ENCODE peak calls at places on chromosomes 12 and 14, in nine cellular contexts. D, G, L, S, A, H, O, W and M are unnamed samples.

GRCh38 chr12:123150273-123150803 is 552 bp downstream of the PITPNM2 start:
- DNase-seq in D (no peak), G (no peak), L (peak; percentile 49), S (no peak), A (peak; percentile 58), H (no peak), O (peak; percentile 43), W (no peak), M (peak; percentile 22)

GRCh38 chr12:3236345-3237153 is 159.4 kb downstream of the TSPAN9 start:
- DNase-seq in D (no peak), G (peak; percentile 64), L (peak; percentile 76), S (no peak), A (no peak), H (no peak), O (peak; percentile 70), W (peak; percentile 61), M (no peak)

GRCh38 chr14:99755068-99755405 is 38.2 kb upstream of the EML1 start:
- DNase-seq in D (no peak), G (no peak), L (peak; percentile 53), S (no peak), A (no peak), H (no peak), O (no peak), W (no peak), M (no peak)

GRCh38 chr12:32419520-32419960 is 20.2 kb downstream of the FGD4 start:
- DNase-seq in D (no peak), G (peak; percentile 74), L (no peak), S (no peak), A (no peak), H (no peak), O (peak; percentile 25), W (peak; percentile 18), M (no peak)

GRCh38 chr12:11718768-11719253 is 69.3 kb downstream of the ETV6 start:
- DNase-seq in D (no peak), G (no peak), L (peak; percentile 41), S (no peak), A (no peak), H (no peak), O (no peak), W (peak; percentile 53), M (no peak)

GRCh38 chr12:83700858-83701257 is 1014.2 kb downstream of the TMTC2 start:
- DNase-seq in D (no peak), G (no peak), L (no peak), S (no peak), A (no peak), H (no peak), O (no peak), W (peak; percentile 23), M (no peak)

GRCh38 chr12:111269688-111270087 is 99.2 kb downstream of the PHETA1 start:
- DNase-seq in D (no peak), G (no peak), L (no peak), S (no peak), A (no peak), H (no peak), O (no peak), W (no peak), M (no peak)

GRCh38 chr12:57224973-57225679 is 4.4 kb upstream of the SHMT2 start:
- DNase-seq in D (no peak), G (peak; percentile 52), L (peak; percentile 47), S (peak; percentile 44), A (no peak), H (no peak), O (no peak), W (peak; percentile 32), M (peak; percentile 80)

GRCh38 chr12:126210026-126210425 is 1144.8 kb downstream of the AACS start:
- DNase-seq in D (no peak), G (peak; percentile 8), L (no peak), S (no peak), A (no peak), H (no peak), O (no peak), W (no peak), M (no peak)

GRCh38 chr12:49304161-49304560 is 9.2 kb downstream of the PRPH start:
- DNase-seq in D (no peak), G (peak; percentile 45), L (no peak), S (no peak), A (no peak), H (no peak), O (peak; percentile 79), W (peak; percentile 17), M (no peak)

GRCh38 chr12:63802012-63802608 is 22.4 kb downstream of the RXYLT1 start:
- DNase-seq in D (no peak), G (peak; percentile 48), L (no peak), S (no peak), A (no peak), H (no peak), O (no peak), W (peak; percentile 48), M (peak; percentile 29)

GRCh38 chr12:50005150-50005549 is 20.1 kb downstream of the RACGAP1 start:
- DNase-seq in D (no peak), G (no peak), L (no peak), S (no peak), A (no peak), H (no peak), O (no peak), W (no peak), M (no peak)

GRCh38 chr12:24839268-24839791 is 109.6 kb downstream of the BCAT1 start:
- DNase-seq in D (no peak), G (peak; percentile 39), L (no peak), S (no peak), A (no peak), H (no peak), O (no peak), W (no peak), M (no peak)

GRCh38 chr14:32560213-32560857 is 231.2 kb downstream of the AKAP6 start:
- DNase-seq in D (peak; percentile 66), G (peak; percentile 92), L (peak; percentile 29), S (no peak), A (peak; percentile 9), H (peak; percentile 59), O (peak; percentile 58), W (peak; percentile 87), M (no peak)

GRCh38 chr14:100675664-100676063 is 51.0 kb upstream of the DLK1 start:
- DNase-seq in D (no peak), G (no peak), L (no peak), S (no peak), A (no peak), H (no peak), O (no peak), W (no peak), M (no peak)

GRCh38 chr14:93962701-93963601 is 13.4 kb downstream of the ASB2 start:
- DNase-seq in D (no peak), G (no peak), L (no peak), S (peak; percentile 46), A (no peak), H (no peak), O (peak; percentile 41), W (peak; percentile 31), M (peak; percentile 40)

GRCh38 chr12:102917026-102917787 is at the start of gene PAH:
- DNase-seq in D (no peak), G (no peak), L (no peak), S (no peak), A (peak; percentile 15), H (peak; percentile 23), O (no peak), W (no peak), M (peak; percentile 5)

GRCh38 chr12:129701536-129702165 is 202.2 kb downstream of the TMEM132D start:
- DNase-seq in D (no peak), G (no peak), L (no peak), S (no peak), A (no peak), H (no peak), O (no peak), W (no peak), M (no peak)
- H3K27ac ChIP-seq in D (no peak overlapping the region), G (no peak overlapping the region), L (no peak overlapping the region), S (no peak overlapping the region), A (no peak overlapping the region), H (no peak overlapping the region), O (no peak overlapping the region), W (no peak overlapping the region), M (no peak overlapping the region)

GRCh38 chr12:115273446-115273845 is 589.5 kb upstream of the TBX3 start:
- DNase-seq in D (no peak), G (no peak), L (no peak), S (no peak), A (no peak), H (no peak), O (peak; percentile 14), W (no peak), M (no peak)
- H3K36me3 ChIP-seq in D (no peaks in the 10 kb centered on the region), G (no peaks in the 10 kb centered on the region), L (no peaks in the 10 kb centered on the region), S (no peaks in the 10 kb centered on the region), A (no peaks in the 10 kb centered on the region), H (no peaks in the 10 kb centered on the region), O (no peaks in the 10 kb centered on the region), W (no peaks in the 10 kb centered on the region), M (no peaks in the 10 kb centered on the region)

GRCh38 chr12:106058256-106059182 is 80.2 kb downstream of the NUAK1 start:
- DNase-seq in D (no peak), G (peak; percentile 54), L (no peak), S (no peak), A (no peak), H (no peak), O (no peak), W (peak; percentile 34), M (no peak)
- H3K27ac ChIP-seq in D (no peak overlapping the region), G (no peak overlapping the region), L (no peak overlapping the region), S (no peak overlapping the region), A (no peak overlapping the region), H (no peak overlapping the region), O (no peak overlapping the region), W (no peak overlapping the region), M (no peak overlapping the region)

GRCh38 chr12:88144037-88144436 is 1.9 kb downstream of the TMTC3 start:
- DNase-seq in D (no peak), G (no peak), L (no peak), S (no peak), A (no peak), H (no peak), O (no peak), W (no peak), M (no peak)
- H3K36me3 ChIP-seq in D (no peaks in the 10 kb centered on the region), G (no peaks in the 10 kb centered on the region), L (no peaks in the 10 kb centered on the region), S (no peaks in the 10 kb centered on the region), A (no peaks in the 10 kb centered on the region), H (peaks cover 17% of the 10 kb centered on the region), O (peaks cover 6% of the 10 kb centered on the region), W (no peaks in the 10 kb centered on the region), M (no peaks in the 10 kb centered on the region)

GRCh38 chr14:70190156-70190555 is 1.4 kb upstream of the SLC8A3 start:
- DNase-seq in D (no peak), G (no peak), L (no peak), S (no peak), A (no peak), H (no peak), O (no peak), W (no peak), M (no peak)
- H3K27ac ChIP-seq in D (no peak overlapping the region), G (no peak overlapping the region), L (no peak overlapping the region), S (no peak overlapping the region), A (no peak overlapping the region), H (no peak overlapping the region), O (no peak overlapping the region), W (no peak overlapping the region), M (no peak overlapping the region)

DNA sequence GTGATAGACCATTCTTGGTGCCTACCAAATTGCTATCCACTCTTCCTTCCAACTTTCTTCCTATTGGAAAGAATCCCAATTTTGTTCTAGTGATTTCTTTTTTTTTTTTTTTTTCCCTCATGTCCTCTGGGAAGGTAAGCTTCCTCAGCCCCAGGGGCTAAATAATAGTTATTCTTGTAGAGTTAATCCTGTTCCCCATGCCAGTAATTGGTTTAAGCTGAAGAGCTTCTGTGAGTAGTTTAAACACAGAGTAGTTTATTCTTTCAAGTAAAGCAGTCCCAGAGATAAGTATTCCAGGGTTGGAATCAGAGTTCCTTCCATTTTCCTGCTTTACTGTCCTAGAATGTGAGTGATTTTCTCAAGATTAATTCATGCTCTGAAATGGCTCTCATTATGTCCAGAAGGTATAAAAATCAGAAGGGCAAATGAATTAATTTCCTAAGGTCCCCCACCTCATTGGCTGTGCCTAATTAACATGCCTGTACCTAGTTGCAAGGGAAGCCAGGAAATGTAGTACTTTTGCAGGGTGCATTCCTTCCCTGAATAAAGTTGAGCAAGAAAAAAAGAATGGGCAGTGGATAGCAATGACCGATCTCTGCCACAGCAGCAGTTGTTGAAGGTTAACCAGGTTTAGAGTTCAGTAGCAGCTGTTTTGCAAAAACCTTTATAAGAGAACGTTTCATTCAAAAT is 97.8 kb downstream of the PLEKHA5 start:
- DNase-seq in D (no peak), G (peak; percentile 29), L (no peak), S (no peak), A (no peak), H (peak; percentile 47), O (no peak), W (no peak), M (no peak)
- H3K36me3 ChIP-seq in D (no peaks in the 10 kb centered on the region), G (no peaks in the 10 kb centered on the region), L (no peaks in the 10 kb centered on the region), S (no peaks in the 10 kb centered on the region), A (no peaks in the 10 kb centered on the region), H (peaks cover 5% of the 10 kb centered on the region), O (no peaks in the 10 kb centered on the region), W (no peaks in the 10 kb centered on the region), M (no peaks in the 10 kb centered on the region)